ENCODE peak calls at places on chromosomes 4 and X, in nine cellular contexts. G, F, E, M, H, C, O, I and J are unnamed samples.

GRCh38 chr4:42750831-42751230 is 93.9 kb upstream of the ATP8A1 start:
- DNase-seq in C (no peak), H (no peak), G (no peak), M (no peak), I (no peak), E (no peak), O (no peak), F (no peak), J (no peak)

GRCh38 chr4:24771241-24771640 is 24.1 kb upstream of the SOD3 start:
- DNase-seq in F (no peak), G (no peak), C (peak; percentile 76), M (no peak), E (no peak), H (no peak), I (no peak), O (no peak), J (no peak)

GRCh38 chr4:183503497-183504063 is 1.3 kb upstream of the ING2 start:
- DNase-seq in O (no peak), H (no peak), F (no peak), G (no peak), M (no peak), E (no peak), C (no peak), I (no peak), J (no peak)

GRCh38 chr4:26330186-26330787 is 9.5 kb downstream of the RBPJ start:
- DNase-seq in I (no peak), E (peak; percentile 73), O (no peak), M (peak; percentile 69), H (no peak), F (no peak), C (peak; percentile 65), G (no peak), J (peak; percentile 61)

GRCh38 chr4:152938237-152938969 is 2.3 kb downstream of the FHDC1 start:
- DNase-seq in I (no peak), F (no peak), O (no peak), C (no peak), G (no peak), E (no peak), M (no peak), H (no peak), J (peak; percentile 32)

GRCh38 chr4:4533461-4534169 is 8.2 kb downstream of the STX18 start:
- DNase-seq in M (no peak), G (no peak), O (no peak), F (no peak), C (no peak), H (no peak), I (no peak), E (no peak), J (no peak)

GRCh38 chr4:41538887-41539498 is 1.0 kb downstream of the LIMCH1 start:
- DNase-seq in F (no peak), E (no peak), H (no peak), I (no peak), G (no peak), M (no peak), O (no peak), C (no peak), J (no peak)

GRCh38 chr4:20764353-20764752 is 64.1 kb downstream of the PACRGL start:
- DNase-seq in M (peak; percentile 12), E (no peak), C (no peak), O (no peak), F (no peak), H (no peak), I (no peak), G (no peak), J (no peak)

GRCh38 chr4:98150092-98150761 is 7.0 kb upstream of the STPG2 start:
- DNase-seq in G (no peak), I (no peak), C (peak; percentile 21), O (no peak), H (no peak), E (peak; percentile 39), F (no peak), M (no peak), J (no peak)

GRCh38 chrX:42462917-42463316 is 315.0 kb downstream of the PPP1R2C start:
- DNase-seq in I (no peak), M (no peak), E (no peak), C (no peak), G (no peak), F (no peak), H (no peak), O (no peak), J (no peak)

GRCh38 chr4:98516042-98516440 is 142.4 kb downstream of the TSPAN5 start:
- DNase-seq in H (no peak), O (no peak), G (no peak), M (peak; percentile 92), E (peak; percentile 71), F (no peak), I (no peak), C (peak; percentile 78), J (no peak)

GRCh38 chr4:142414336-142414945 is 431.7 kb downstream of the INPP4B start:
- DNase-seq in O (no peak), H (no peak), G (no peak), C (peak; percentile 27), F (no peak), E (no peak), I (no peak), M (no peak), J (no peak)

GRCh38 chrX:9333873-9334272 is 131.0 kb upstream of the TBL1X start:
- DNase-seq in M (no peak), F (no peak), E (no peak), I (no peak), O (no peak), G (no peak), C (no peak), H (no peak), J (no peak)

GRCh38 chr4:68904786-68905185 is 46.8 kb downstream of the UGT2A3 start:
- DNase-seq in I (no peak), G (no peak), E (no peak), O (no peak), H (no peak), F (no peak), C (no peak), M (no peak), J (peak; percentile 12)